ENCODE peak calls at places on chromosomes 5 and 9, in six cellular contexts. One of them, this sample, is unnamed.

GRCh38 chr5:135738564-135738875 is 95.9 kb upstream of the SLC25A48 start:
- DNase-seq in RWPE1: no peak
- DNase-seq in sigmoid colon: no peak
- DNase-seq in PC-3: no peak
- DNase-seq in GM13977: no peak
- DNase-seq in gastrocnemius medialis: no peak
- DNase-seq in this sample: no peak

GRCh38 chr5:37836173-37837100 is 3.4 kb downstream of the GDNF start:
- DNase-seq in RWPE1: no peak
- DNase-seq in sigmoid colon: no peak
- DNase-seq in PC-3: peak; percentile 19
- DNase-seq in GM13977: peak; percentile 40
- DNase-seq in gastrocnemius medialis: no peak
- DNase-seq in this sample: no peak

GRCh38 chr5:143086851-143087637 is 316.4 kb downstream of the NR3C1 start:
- DNase-seq in RWPE1: peak; percentile 85
- DNase-seq in sigmoid colon: no peak
- DNase-seq in PC-3: peak; percentile 82
- DNase-seq in GM13977: no peak
- DNase-seq in gastrocnemius medialis: no peak
- DNase-seq in this sample: no peak

GRCh38 chr9:112338561-112338960 is 5.1 kb upstream of the PTBP3 start:
- DNase-seq in RWPE1: peak; percentile 33
- DNase-seq in sigmoid colon: no peak
- DNase-seq in PC-3: no peak
- DNase-seq in GM13977: no peak
- DNase-seq in gastrocnemius medialis: peak; percentile 28
- DNase-seq in this sample: no peak

GRCh38 chr5:139410886-139411835 is 7.3 kb upstream of the SPATA24 start:
- DNase-seq in RWPE1: no peak
- DNase-seq in sigmoid colon: peak; percentile 79
- DNase-seq in PC-3: no peak
- DNase-seq in GM13977: no peak
- DNase-seq in gastrocnemius medialis: no peak
- DNase-seq in this sample: no peak

GRCh38 chr5:11792621-11793020 is 111.6 kb downstream of the CTNND2 start:
- DNase-seq in RWPE1: no peak
- DNase-seq in sigmoid colon: no peak
- DNase-seq in PC-3: no peak
- DNase-seq in GM13977: no peak
- DNase-seq in gastrocnemius medialis: no peak
- DNase-seq in this sample: no peak

GRCh38 chr5:107272954-107273353 is 397.8 kb downstream of the EFNA5 start:
- DNase-seq in RWPE1: no peak
- DNase-seq in sigmoid colon: no peak
- DNase-seq in PC-3: no peak
- DNase-seq in GM13977: no peak
- DNase-seq in gastrocnemius medialis: no peak
- DNase-seq in this sample: no peak

GRCh38 chr5:101679816-101680215 is 616.3 kb downstream of the SLCO4C1 start:
- DNase-seq in RWPE1: no peak
- DNase-seq in sigmoid colon: no peak
- DNase-seq in PC-3: peak; percentile 27
- DNase-seq in GM13977: no peak
- DNase-seq in gastrocnemius medialis: no peak
- DNase-seq in this sample: no peak

GRCh38 chr9:131049829-131050715 is 41.1 kb downstream of the LAMC3 start:
- DNase-seq in RWPE1: no peak
- DNase-seq in sigmoid colon: no peak
- DNase-seq in PC-3: no peak
- DNase-seq in GM13977: no peak
- DNase-seq in gastrocnemius medialis: no peak
- DNase-seq in this sample: no peak

GRCh38 chr9:132590037-132590317 is 7.6 kb downstream of the BARHL1 start:
- DNase-seq in RWPE1: no peak
- DNase-seq in sigmoid colon: no peak
- DNase-seq in PC-3: no peak
- DNase-seq in GM13977: no peak
- DNase-seq in gastrocnemius medialis: no peak
- DNase-seq in this sample: no peak

GRCh38 chr5:140400730-140401361 is 787 bp upstream of the ANKHD1 start:
- DNase-seq in RWPE1: peak; percentile 99
- DNase-seq in sigmoid colon: peak; percentile 96
- DNase-seq in PC-3: peak; percentile 97
- DNase-seq in GM13977: peak; percentile 94
- DNase-seq in gastrocnemius medialis: peak; percentile 90
- DNase-seq in this sample: peak; percentile 78

DNA sequence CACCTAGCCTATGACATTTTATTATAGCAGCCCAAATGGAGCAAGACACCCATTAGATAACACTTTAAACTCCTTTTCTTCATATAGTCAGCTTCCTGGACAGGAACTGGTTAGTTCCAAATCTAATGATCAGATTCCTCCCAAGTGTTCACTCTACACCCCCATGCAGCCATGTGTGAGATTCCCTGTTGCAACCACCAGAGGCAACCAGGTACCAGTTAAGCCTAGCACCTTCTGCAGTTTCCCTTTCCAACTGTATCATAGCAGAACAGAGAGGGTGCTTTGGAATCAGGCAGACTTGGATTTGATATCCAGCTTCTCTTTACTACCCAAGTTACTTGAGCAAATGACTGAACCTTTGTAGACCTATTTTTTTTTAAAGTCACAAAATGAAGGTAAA is 296.6 kb upstream of the PCSK5 start:
- DNase-seq in RWPE1: no peak
- DNase-seq in sigmoid colon: no peak
- DNase-seq in PC-3: no peak
- DNase-seq in GM13977: no peak
- DNase-seq in gastrocnemius medialis: no peak
- DNase-seq in this sample: no peak
- TF ChIP-seq CTCF in RWPE1: no peak
- TF ChIP-seq CTCF in sigmoid colon: no peak
- TF ChIP-seq CTCF in PC-3: no peak
- TF ChIP-seq CTCF in GM13977: no peak
- TF ChIP-seq CTCF in gastrocnemius medialis: no peak
- TF ChIP-seq CTCF in this sample: no peak

GRCh38 chr5:27928060-27928459 is 889.7 kb upstream of the CDH9 start:
- DNase-seq in RWPE1: no peak
- DNase-seq in sigmoid colon: no peak
- DNase-seq in PC-3: no peak
- DNase-seq in GM13977: no peak
- DNase-seq in gastrocnemius medialis: no peak
- DNase-seq in this sample: no peak
- TF ChIP-seq CTCF in RWPE1: no peak
- TF ChIP-seq CTCF in sigmoid colon: no peak
- TF ChIP-seq CTCF in PC-3: no peak
- TF ChIP-seq CTCF in GM13977: no peak
- TF ChIP-seq CTCF in gastrocnemius medialis: no peak
- TF ChIP-seq CTCF in this sample: no peak

GRCh38 chr9:134344068-134344820 is 18.0 kb downstream of the RXRA start:
- DNase-seq in RWPE1: no peak
- DNase-seq in sigmoid colon: peak; percentile 87
- DNase-seq in PC-3: no peak
- DNase-seq in GM13977: no peak
- DNase-seq in gastrocnemius medialis: peak; percentile 39
- DNase-seq in this sample: peak; percentile 42
- TF ChIP-seq CTCF in RWPE1: no peak
- TF ChIP-seq CTCF in sigmoid colon: no peak
- TF ChIP-seq CTCF in PC-3: no peak
- TF ChIP-seq CTCF in GM13977: peak; percentile 8
- TF ChIP-seq CTCF in gastrocnemius medialis: no peak
- TF ChIP-seq CTCF in this sample: peak; percentile 23

DNA sequence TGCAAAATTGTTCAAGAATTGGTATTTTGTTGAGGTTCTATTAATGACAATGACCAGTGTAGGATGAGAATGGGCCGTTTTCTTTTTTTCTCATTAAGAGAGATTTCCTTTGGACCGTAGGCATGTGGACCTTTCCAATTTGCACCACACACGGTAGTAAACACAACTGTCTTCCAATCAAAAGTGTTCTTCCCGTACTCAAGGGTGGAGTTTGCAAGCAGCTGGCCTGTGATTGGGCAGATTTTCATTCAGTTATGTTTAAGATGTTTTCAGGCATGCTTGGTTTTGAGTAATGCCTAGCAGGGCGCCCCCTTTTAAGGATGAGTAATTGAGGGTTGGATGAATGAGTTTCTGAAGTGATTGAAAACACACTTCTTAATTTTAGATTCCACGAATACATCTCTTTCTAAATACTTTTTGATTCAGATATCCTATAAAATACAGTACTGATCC is 2.5 kb downstream of the KDM3B start:
- DNase-seq in RWPE1: peak; percentile 93
- DNase-seq in sigmoid colon: no peak
- DNase-seq in PC-3: peak; percentile 13
- DNase-seq in GM13977: peak; percentile 77
- DNase-seq in gastrocnemius medialis: no peak
- DNase-seq in this sample: peak; percentile 32
- TF ChIP-seq CTCF in RWPE1: no peak
- TF ChIP-seq CTCF in sigmoid colon: no peak
- TF ChIP-seq CTCF in PC-3: no peak
- TF ChIP-seq CTCF in GM13977: no peak
- TF ChIP-seq CTCF in gastrocnemius medialis: no peak
- TF ChIP-seq CTCF in this sample: no peak

GRCh38 chr9:101462558-101462957 is 27.0 kb upstream of the ALDOB start:
- DNase-seq in RWPE1: no peak
- DNase-seq in sigmoid colon: no peak
- DNase-seq in PC-3: no peak
- DNase-seq in GM13977: no peak
- DNase-seq in gastrocnemius medialis: no peak
- DNase-seq in this sample: no peak
- TF ChIP-seq CTCF in RWPE1: no peak
- TF ChIP-seq CTCF in sigmoid colon: no peak
- TF ChIP-seq CTCF in PC-3: no peak
- TF ChIP-seq CTCF in GM13977: no peak
- TF ChIP-seq CTCF in gastrocnemius medialis: no peak
- TF ChIP-seq CTCF in this sample: no peak

DNA sequence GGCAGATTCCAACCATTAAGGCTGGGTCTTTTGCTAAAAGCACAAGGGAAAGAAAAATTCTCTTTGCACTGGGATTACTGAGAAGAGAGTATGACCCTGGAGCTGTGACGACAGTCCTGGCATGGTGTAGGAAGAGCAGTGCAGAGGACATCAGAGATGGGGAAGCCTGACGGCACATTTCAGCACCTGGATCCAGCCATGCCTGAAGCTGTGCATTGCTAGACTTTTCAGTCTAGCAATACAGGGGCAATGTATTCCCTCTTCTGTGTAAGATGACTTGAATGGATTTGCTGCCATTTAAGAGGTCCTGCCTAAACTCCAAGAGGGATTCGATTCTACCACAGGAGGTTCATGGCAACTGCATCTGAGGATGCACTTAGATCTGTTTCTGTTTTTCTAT is 12.3 kb upstream of the MRNIP start:
- DNase-seq in RWPE1: no peak
- DNase-seq in sigmoid colon: no peak
- DNase-seq in PC-3: no peak
- DNase-seq in GM13977: no peak
- DNase-seq in gastrocnemius medialis: no peak
- DNase-seq in this sample: no peak
- TF ChIP-seq CTCF in RWPE1: no peak
- TF ChIP-seq CTCF in sigmoid colon: no peak
- TF ChIP-seq CTCF in PC-3: no peak
- TF ChIP-seq CTCF in GM13977: no peak
- TF ChIP-seq CTCF in gastrocnemius medialis: no peak
- TF ChIP-seq CTCF in this sample: no peak